ENCODE peak calls at places on chromosomes 4 and X, in four cellular contexts. H is HepG2, Z is WTC11, I is K562. F is an unnamed sample.
A peak's percentile ranks its signal among the peaks of the same experiment; 100 is the strongest.

GRCh38 chr4:185817403-185817818 is 5.4 kb upstream of the SORBS2 start:
- DNase-seq in Z (no peak), H (peak; percentile 45), I (no peak), F (no peak)

GRCh38 chr4:82217986-82218715 is 155.6 kb downstream of the HNRNPD start:
- DNase-seq in H (no peak), I (no peak), Z (no peak), F (no peak)

GRCh38 chr4:108247511-108248088 is 78.9 kb upstream of the LEF1 start:
- DNase-seq in Z (peak; percentile 45), H (no peak), I (peak; percentile 43), F (no peak)

GRCh38 chrX:151987108-151987507 is 12.6 kb upstream of the GABRE start:
- DNase-seq in H (peak; percentile 60), Z (no peak), I (no peak), F (no peak)

GRCh38 chr4:28788929-28789490 is 1928.4 kb downstream of the STIM2 start:
- DNase-seq in Z (no peak), I (no peak), H (no peak), F (no peak)

GRCh38 chr4:1794809-1795303 is 1.8 kb downstream of the FGFR3 start:
- DNase-seq in I (no peak), Z (peak; percentile 42), H (no peak), F (no peak)

GRCh38 chr4:51862199-51862598 is 19.2 kb downstream of the DCUN1D4 start:
- DNase-seq in Z (no peak), I (no peak), H (no peak), F (no peak)

GRCh38 chr4:54942735-54943134 is 182.7 kb downstream of the KDR start:
- DNase-seq in I (no peak), Z (no peak), H (no peak), F (no peak)

GRCh38 chr4:1720163-1720983 is 750 bp downstream of the TMEM129 start:
- DNase-seq in H (no peak), Z (peak; percentile 50), I (peak; percentile 52), F (no peak)

GRCh38 chr4:64617813-64618212 is 208.6 kb upstream of the TECRL start:
- DNase-seq in I (no peak), H (no peak), Z (no peak), F (no peak)

GRCh38 chrX:13471269-13471668 is 98.1 kb upstream of the EGFL6 start:
- DNase-seq in Z (peak; percentile 11), H (no peak), I (no peak), F (no peak)

GRCh38 chr4:7168106-7168505 is 24.2 kb upstream of the SORCS2 start:
- DNase-seq in Z (no peak), I (no peak), H (no peak), F (no peak)

GRCh38 chr4:85496146-85496849 is 21.3 kb downstream of the ARHGAP24 start:
- DNase-seq in Z (no peak), I (no peak), H (no peak), F (no peak)

GRCh38 chrX:10972731-10973130 is 138.4 kb upstream of the HCCS start:
- DNase-seq in I (no peak), H (no peak), Z (no peak), F (no peak)

GRCh38 chrX:155052738-155053498 is 18.0 kb downstream of the CMC4 start:
- DNase-seq in Z (no peak), H (no peak), I (no peak), F (no peak)

GRCh38 chrX:53383376-53384087 is 38.9 kb downstream of the SMC1A start:
- DNase-seq in I (no peak), Z (no peak), H (peak; percentile 67), F (no peak)

GRCh38 chrX:114959729-114960128 is 57.7 kb downstream of the IL13RA2 start:
- DNase-seq in H (no peak), Z (no peak), I (no peak), F (no peak)

GRCh38 chrX:7147431-7147977 is at the start of gene STS:
- DNase-seq in H (no peak), Z (peak; percentile 19), I (no peak), F (no peak)

GRCh38 chr4:153661215-153661822 is 22.8 kb upstream of the TLR2 start:
- DNase-seq in Z (no peak), I (no peak), H (no peak), F (no peak)

GRCh38 chr4:52105276-52105675 is 54.2 kb downstream of the SPATA18 start:
- DNase-seq in Z (no peak), H (no peak), I (no peak), F (no peak)

GRCh38 chrX:78957049-78957767 is 12.0 kb downstream of the P2RY10 start:
- DNase-seq in Z (no peak), H (no peak), I (no peak), F (no peak)

GRCh38 chr4:74631988-74632387 is 162.3 kb downstream of the BTC start:
- DNase-seq in Z (no peak), H (no peak), I (no peak), F (no peak)

GRCh38 chr4:74635074-74635473 is 159.2 kb downstream of the BTC start:
- DNase-seq in I (no peak), Z (no peak), H (no peak), F (no peak)

GRCh38 chr4:74630551-74630950 is 163.8 kb downstream of the BTC start:
- DNase-seq in I (no peak), Z (no peak), H (no peak), F (no peak)

GRCh38 chr4:74631338-74631737 is 163.0 kb downstream of the BTC start:
- DNase-seq in I (no peak), Z (no peak), H (no peak), F (no peak)

DNA sequence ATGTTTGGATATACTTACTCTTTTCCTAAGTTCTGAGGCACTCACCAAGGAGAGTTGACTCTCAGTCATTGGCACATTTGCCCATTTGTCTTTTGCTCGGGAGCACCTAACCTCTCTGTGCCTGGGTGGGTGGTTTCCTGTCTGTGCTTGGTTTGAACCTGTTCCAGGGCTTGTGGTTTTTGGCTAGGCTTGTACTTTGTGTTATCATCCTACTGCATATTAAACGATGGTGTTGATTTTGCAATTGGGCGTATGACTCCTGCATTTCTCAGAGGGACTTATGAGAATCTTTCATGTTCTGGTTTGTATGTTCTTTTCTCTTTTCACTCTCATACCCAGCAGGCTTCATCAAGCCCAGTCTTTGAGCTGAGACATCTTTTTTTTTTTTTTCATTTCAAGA is 161.7 kb downstream of the BTC start:
- DNase-seq in I (peak; percentile 40), H (no peak), Z (no peak), F (no peak)
- TF ChIP-seq USF2 in I (no peak), H (no peak), Z (no peak), F (no peak)

DNA sequence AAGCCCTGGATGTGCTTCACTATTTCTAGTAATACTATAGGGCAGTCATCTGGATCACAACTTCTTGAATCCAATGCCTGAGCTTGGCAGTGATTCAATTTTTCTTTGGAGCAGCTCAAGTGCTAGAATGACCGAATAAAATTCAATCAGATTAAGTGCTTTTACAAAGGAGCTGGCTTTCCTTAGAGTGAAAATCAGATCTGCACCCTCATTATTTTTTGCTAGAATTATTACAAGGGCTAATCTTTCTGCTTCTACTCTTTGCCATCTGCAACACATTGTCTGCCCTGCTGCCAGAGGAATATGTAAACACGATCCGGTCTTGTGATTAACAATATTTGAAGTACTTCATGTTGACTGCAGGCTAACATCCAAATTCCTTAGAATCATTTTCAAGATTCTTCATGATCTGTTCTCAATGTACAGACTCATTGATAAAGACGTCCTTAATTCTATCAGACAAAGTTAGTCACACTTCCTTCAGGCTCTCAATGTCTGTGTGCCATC is 531.1 kb downstream of the GALNTL6 start:
- DNase-seq in H (no peak), I (no peak), Z (no peak), F (no peak)
- TF ChIP-seq CBFB in H (no peak), I (no peak), Z (no peak), F (no peak)

DNA sequence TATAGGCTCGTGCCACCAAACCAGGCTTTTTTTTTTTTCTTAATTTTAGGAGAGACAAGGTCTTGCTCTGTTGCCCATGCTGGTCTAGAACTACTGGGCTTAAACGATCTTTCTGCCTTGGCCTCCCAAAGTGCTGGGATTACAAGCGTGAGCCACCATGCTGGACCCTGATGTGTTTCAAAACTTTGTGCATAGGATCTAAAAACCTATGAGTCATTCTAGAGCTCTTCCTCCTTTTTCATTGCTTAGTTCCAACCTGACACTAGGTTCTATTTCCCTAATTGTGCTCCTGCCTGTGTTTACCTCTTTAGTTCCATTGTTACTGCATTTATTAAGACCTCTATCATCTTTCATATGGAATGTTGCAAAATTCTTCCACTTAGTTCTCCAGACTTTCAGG is 57.3 kb downstream of the HPGD start:
- DNase-seq in Z (no peak), I (no peak), H (no peak), F (no peak)
- TF ChIP-seq USF2 in Z (no peak), I (no peak), H (no peak), F (no peak)

GRCh38 chr4:144902614-144903013 is 195.4 kb downstream of the ANAPC10 start:
- DNase-seq in H (no peak), I (no peak), Z (no peak), F (no peak)
- TF ChIP-seq CBFB in H (no peak), I (no peak), Z (no peak), F (no peak)

DNA sequence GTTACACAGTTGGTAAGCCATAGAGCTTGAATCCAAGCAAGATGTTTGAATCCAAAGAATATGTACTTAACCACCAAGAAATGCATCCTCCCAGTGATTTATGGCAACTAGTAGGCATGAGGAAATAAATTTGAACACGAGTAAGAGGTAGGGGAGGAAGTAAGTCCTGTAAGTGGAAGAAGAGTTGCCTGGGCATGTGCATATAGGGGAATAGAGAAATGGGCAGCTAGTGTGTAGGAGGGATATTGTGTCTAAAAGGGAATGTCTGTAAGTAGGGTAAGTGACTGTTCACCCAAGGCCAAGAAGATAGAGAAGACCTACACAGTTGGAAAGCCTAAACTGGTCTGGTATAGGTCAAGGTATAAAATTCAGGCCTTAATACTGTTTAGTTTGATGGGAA is 4.6 kb downstream of the SH3BGRL start:
- DNase-seq in I (no peak), H (no peak), Z (no peak), F (no peak)
- TF ChIP-seq USF2 in I (no peak), H (no peak), Z (no peak), F (no peak)

DNA sequence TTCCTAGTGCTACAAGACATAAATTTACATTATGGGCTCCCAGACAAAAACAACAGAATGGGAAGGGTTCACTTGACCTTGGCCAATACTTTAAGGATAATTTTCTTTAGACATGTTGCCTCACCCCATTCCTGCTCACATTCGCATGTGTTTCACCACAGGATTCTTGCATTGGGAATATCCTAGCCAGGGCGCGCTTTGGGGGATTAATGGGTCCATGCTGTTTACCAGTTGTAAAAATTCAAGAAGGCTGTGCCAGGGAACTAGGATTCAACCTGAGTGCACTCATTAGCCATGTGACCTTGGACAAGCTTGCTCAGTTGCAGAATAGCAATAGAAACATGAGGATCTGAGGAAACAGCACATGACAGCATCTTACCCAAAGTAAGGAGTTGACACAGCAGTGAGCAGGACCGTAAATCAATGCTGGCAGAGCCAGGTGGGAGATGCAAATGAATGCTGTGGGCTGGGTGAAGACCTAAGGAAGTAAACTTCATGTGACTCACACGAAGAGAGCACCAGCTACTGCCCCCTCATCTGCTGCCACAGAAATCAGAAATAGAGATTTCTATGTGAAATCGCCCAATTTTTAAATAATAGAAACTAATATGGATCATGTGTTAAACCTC is 72.9 kb upstream of the C1QTNF7 start:
- DNase-seq in H (no peak), I (no peak), Z (no peak), F (no peak)
- TF ChIP-seq CBFB in H (no peak), I (no peak), Z (no peak), F (no peak)

DNA sequence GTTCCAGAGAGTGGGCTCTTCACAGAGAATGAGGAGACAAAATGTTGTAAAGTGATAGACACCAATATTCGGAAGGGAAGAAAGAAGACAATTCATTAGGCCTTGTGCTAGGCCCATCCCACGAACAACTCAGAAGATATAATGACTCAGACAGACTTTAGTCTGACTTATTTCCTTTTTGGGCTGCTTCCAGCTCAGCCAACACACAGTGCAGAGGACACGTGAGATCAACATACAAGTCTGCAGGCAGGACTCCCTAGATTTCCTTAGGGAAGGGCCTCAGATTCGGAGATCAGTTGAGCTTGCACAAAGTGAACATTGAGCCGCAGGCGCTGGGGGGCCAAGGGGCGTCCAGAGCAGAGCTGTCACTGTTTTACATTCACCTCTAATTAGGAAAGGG is 290.7 kb upstream of the TENM3 start:
- DNase-seq in H (no peak), I (no peak), Z (no peak), F (no peak)
- TF ChIP-seq USF2 in H (no peak), I (no peak), Z (no peak), F (no peak)

F was measured in GM12878.